ENCODE peak calls at places on chromosomes 6 and 20, in eight cellular contexts. One of them, this sample, is unnamed.

GRCh38 chr6:13327691-13328075 is 654 bp downstream of the TBC1D7 start:
- DNase-seq in AG10803: no peak
- DNase-seq in left ventricle myocardium inferior: no peak
- DNase-seq in GM12878: no peak
- DNase-seq in neural crest cell: no peak
- DNase-seq in CD8-positive, alpha-beta T cell: no peak
- DNase-seq in breast epithelium: no peak
- DNase-seq in endodermal cell: no peak
- DNase-seq in this sample: no peak

GRCh38 chr20:31494131-31494530 is 19.0 kb downstream of the REM1 start:
- DNase-seq in AG10803: peak
- DNase-seq in left ventricle myocardium inferior: no peak
- DNase-seq in GM12878: no peak
- DNase-seq in neural crest cell: peak
- DNase-seq in CD8-positive, alpha-beta T cell: no peak
- DNase-seq in breast epithelium: no peak
- DNase-seq in endodermal cell: peak
- DNase-seq in this sample: peak

GRCh38 chr20:17969884-17970409 is 1.1 kb downstream of the MGME1 start:
- DNase-seq in AG10803: peak
- DNase-seq in left ventricle myocardium inferior: no peak
- DNase-seq in GM12878: no peak
- DNase-seq in neural crest cell: no peak
- DNase-seq in CD8-positive, alpha-beta T cell: peak
- DNase-seq in breast epithelium: no peak
- DNase-seq in endodermal cell: peak
- DNase-seq in this sample: no peak

GRCh38 chr20:8790442-8791074 is 278.3 kb upstream of the PLCB4 start:
- DNase-seq in AG10803: peak
- DNase-seq in left ventricle myocardium inferior: no peak
- DNase-seq in GM12878: no peak
- DNase-seq in neural crest cell: peak
- DNase-seq in CD8-positive, alpha-beta T cell: no peak
- DNase-seq in breast epithelium: no peak
- DNase-seq in endodermal cell: peak
- DNase-seq in this sample: peak

GRCh38 chr6:80335061-80335660 is 228.7 kb downstream of the BCKDHB start:
- DNase-seq in AG10803: no peak
- DNase-seq in left ventricle myocardium inferior: no peak
- DNase-seq in GM12878: no peak
- DNase-seq in neural crest cell: no peak
- DNase-seq in CD8-positive, alpha-beta T cell: no peak
- DNase-seq in breast epithelium: no peak
- DNase-seq in endodermal cell: no peak
- DNase-seq in this sample: no peak

GRCh38 chr6:135323202-135323668 is 142.1 kb downstream of the MYB start:
- DNase-seq in AG10803: no peak
- DNase-seq in left ventricle myocardium inferior: no peak
- DNase-seq in GM12878: peak
- DNase-seq in neural crest cell: no peak
- DNase-seq in CD8-positive, alpha-beta T cell: no peak
- DNase-seq in breast epithelium: no peak
- DNase-seq in endodermal cell: peak
- DNase-seq in this sample: no peak

GRCh38 chr6:16978686-16979085 is 123.2 kb upstream of the STMND1 start:
- DNase-seq in AG10803: no peak
- DNase-seq in left ventricle myocardium inferior: no peak
- DNase-seq in GM12878: no peak
- DNase-seq in neural crest cell: no peak
- DNase-seq in CD8-positive, alpha-beta T cell: no peak
- DNase-seq in breast epithelium: no peak
- DNase-seq in endodermal cell: no peak
- DNase-seq in this sample: no peak

GRCh38 chr6:105806486-105806920 is 279.6 kb upstream of the PRDM1 start:
- DNase-seq in AG10803: no peak
- DNase-seq in left ventricle myocardium inferior: no peak
- DNase-seq in GM12878: no peak
- DNase-seq in neural crest cell: no peak
- DNase-seq in CD8-positive, alpha-beta T cell: no peak
- DNase-seq in breast epithelium: no peak
- DNase-seq in endodermal cell: no peak
- DNase-seq in this sample: no peak

GRCh38 chr6:12366732-12367131 is 76.6 kb downstream of the EDN1 start:
- DNase-seq in AG10803: no peak
- DNase-seq in left ventricle myocardium inferior: no peak
- DNase-seq in GM12878: no peak
- DNase-seq in neural crest cell: no peak
- DNase-seq in CD8-positive, alpha-beta T cell: no peak
- DNase-seq in breast epithelium: no peak
- DNase-seq in endodermal cell: no peak
- DNase-seq in this sample: no peak

GRCh38 chr6:163324326-163324927 is 90.1 kb upstream of the QKI start:
- DNase-seq in AG10803: peak
- DNase-seq in left ventricle myocardium inferior: no peak
- DNase-seq in GM12878: no peak
- DNase-seq in neural crest cell: no peak
- DNase-seq in CD8-positive, alpha-beta T cell: no peak
- DNase-seq in breast epithelium: no peak
- DNase-seq in endodermal cell: no peak
- DNase-seq in this sample: no peak

GRCh38 chr20:25867776-25868649 is 171.4 kb upstream of the ZNF337 start:
- DNase-seq in AG10803: peak
- DNase-seq in left ventricle myocardium inferior: peak
- DNase-seq in GM12878: no peak
- DNase-seq in neural crest cell: peak
- DNase-seq in CD8-positive, alpha-beta T cell: peak
- DNase-seq in breast epithelium: no peak
- DNase-seq in endodermal cell: peak
- DNase-seq in this sample: peak

GRCh38 chr6:29967379-29968010 is 25.2 kb downstream of the HLA-A start:
- DNase-seq in AG10803: no peak
- DNase-seq in left ventricle myocardium inferior: no peak
- DNase-seq in GM12878: peak
- DNase-seq in neural crest cell: no peak
- DNase-seq in CD8-positive, alpha-beta T cell: no peak
- DNase-seq in breast epithelium: no peak
- DNase-seq in endodermal cell: no peak
- DNase-seq in this sample: no peak

GRCh38 chr6:17289491-17290106 is 8.4 kb downstream of the RBM24 start:
- DNase-seq in AG10803: peak
- DNase-seq in left ventricle myocardium inferior: peak
- DNase-seq in GM12878: no peak
- DNase-seq in neural crest cell: no peak
- DNase-seq in CD8-positive, alpha-beta T cell: no peak
- DNase-seq in breast epithelium: no peak
- DNase-seq in endodermal cell: no peak
- DNase-seq in this sample: no peak

DNA sequence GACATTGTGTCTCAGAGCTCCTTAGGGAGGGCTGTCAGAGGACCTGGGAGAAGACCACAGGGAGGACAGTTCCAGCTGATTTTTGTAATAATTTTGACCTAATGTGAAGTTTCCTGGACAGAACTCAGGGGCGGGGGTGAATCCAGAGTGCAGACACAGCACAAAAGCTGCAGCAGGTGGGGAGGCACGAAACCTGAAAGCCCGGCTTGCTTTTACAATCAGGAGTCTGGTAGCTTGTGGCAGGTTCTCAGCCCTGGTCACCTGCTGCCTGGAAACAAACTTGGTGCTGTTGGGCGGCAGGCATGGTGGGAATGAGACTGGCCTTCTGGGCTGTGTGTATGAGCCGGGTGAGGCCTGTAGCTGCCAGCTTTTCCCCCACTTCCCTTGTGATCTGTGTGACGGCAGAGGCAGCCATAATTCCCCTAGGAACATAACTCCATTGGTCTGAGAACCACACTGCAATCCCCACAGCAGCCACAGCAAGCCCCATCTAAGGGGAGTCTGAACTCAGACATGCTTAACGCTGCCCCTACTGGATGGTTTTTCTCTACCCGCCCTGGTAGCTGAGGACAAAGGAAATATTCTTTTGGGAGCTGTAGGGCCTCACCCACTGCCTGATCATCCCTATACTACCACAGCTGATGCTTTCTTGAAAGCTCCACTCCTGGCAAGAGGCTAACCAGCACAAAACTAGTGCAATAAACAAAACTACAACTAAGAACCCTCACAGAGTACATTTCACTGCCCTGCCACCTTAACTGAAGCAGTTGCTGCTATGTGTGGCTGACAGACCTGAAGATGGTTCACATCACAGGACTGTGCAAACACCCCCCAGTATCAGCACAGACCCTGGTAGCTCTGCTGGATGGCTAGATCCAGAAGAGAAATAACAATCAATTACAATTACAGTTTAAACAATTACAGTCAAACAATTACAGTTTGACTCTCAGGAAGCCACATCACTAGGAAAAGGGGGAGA is 1055.1 kb upstream of the GJE1 start:
- DNase-seq in AG10803: no peak
- DNase-seq in left ventricle myocardium inferior: no peak
- DNase-seq in GM12878: no peak
- DNase-seq in neural crest cell: peak
- DNase-seq in CD8-positive, alpha-beta T cell: no peak
- DNase-seq in breast epithelium: no peak
- DNase-seq in endodermal cell: peak
- DNase-seq in this sample: no peak
- TF ChIP-seq CTCF in AG10803: no peak
- TF ChIP-seq CTCF in left ventricle myocardium inferior: peak
- TF ChIP-seq CTCF in GM12878: peak
- TF ChIP-seq CTCF in neural crest cell: peak
- TF ChIP-seq CTCF in CD8-positive, alpha-beta T cell: no peak
- TF ChIP-seq CTCF in breast epithelium: no peak
- TF ChIP-seq CTCF in endodermal cell: peak
- TF ChIP-seq CTCF in this sample: no peak

GRCh38 chr6:122285292-122285913 is 114.0 kb upstream of the HSF2 start:
- DNase-seq in AG10803: no peak
- DNase-seq in left ventricle myocardium inferior: no peak
- DNase-seq in GM12878: no peak
- DNase-seq in neural crest cell: no peak
- DNase-seq in CD8-positive, alpha-beta T cell: no peak
- DNase-seq in breast epithelium: no peak
- DNase-seq in endodermal cell: no peak
- DNase-seq in this sample: no peak

GRCh38 chr6:122286512-122286911 is 112.9 kb upstream of the HSF2 start:
- DNase-seq in AG10803: peak
- DNase-seq in left ventricle myocardium inferior: no peak
- DNase-seq in GM12878: no peak
- DNase-seq in neural crest cell: no peak
- DNase-seq in CD8-positive, alpha-beta T cell: no peak
- DNase-seq in breast epithelium: no peak
- DNase-seq in endodermal cell: no peak
- DNase-seq in this sample: no peak

GRCh38 chr6:122284848-122285247 is 114.6 kb upstream of the HSF2 start:
- DNase-seq in AG10803: no peak
- DNase-seq in left ventricle myocardium inferior: no peak
- DNase-seq in GM12878: no peak
- DNase-seq in neural crest cell: no peak
- DNase-seq in CD8-positive, alpha-beta T cell: no peak
- DNase-seq in breast epithelium: no peak
- DNase-seq in endodermal cell: no peak
- DNase-seq in this sample: no peak

GRCh38 chr6:122289721-122290501 is 109.5 kb upstream of the HSF2 start:
- DNase-seq in AG10803: peak
- DNase-seq in left ventricle myocardium inferior: no peak
- DNase-seq in GM12878: no peak
- DNase-seq in neural crest cell: no peak
- DNase-seq in CD8-positive, alpha-beta T cell: no peak
- DNase-seq in breast epithelium: no peak
- DNase-seq in endodermal cell: peak
- DNase-seq in this sample: no peak
- TF ChIP-seq CTCF in AG10803: peak
- TF ChIP-seq CTCF in left ventricle myocardium inferior: peak
- TF ChIP-seq CTCF in GM12878: no peak
- TF ChIP-seq CTCF in neural crest cell: peak
- TF ChIP-seq CTCF in CD8-positive, alpha-beta T cell: no peak
- TF ChIP-seq CTCF in breast epithelium: no peak
- TF ChIP-seq CTCF in endodermal cell: peak
- TF ChIP-seq CTCF in this sample: peak

DNA sequence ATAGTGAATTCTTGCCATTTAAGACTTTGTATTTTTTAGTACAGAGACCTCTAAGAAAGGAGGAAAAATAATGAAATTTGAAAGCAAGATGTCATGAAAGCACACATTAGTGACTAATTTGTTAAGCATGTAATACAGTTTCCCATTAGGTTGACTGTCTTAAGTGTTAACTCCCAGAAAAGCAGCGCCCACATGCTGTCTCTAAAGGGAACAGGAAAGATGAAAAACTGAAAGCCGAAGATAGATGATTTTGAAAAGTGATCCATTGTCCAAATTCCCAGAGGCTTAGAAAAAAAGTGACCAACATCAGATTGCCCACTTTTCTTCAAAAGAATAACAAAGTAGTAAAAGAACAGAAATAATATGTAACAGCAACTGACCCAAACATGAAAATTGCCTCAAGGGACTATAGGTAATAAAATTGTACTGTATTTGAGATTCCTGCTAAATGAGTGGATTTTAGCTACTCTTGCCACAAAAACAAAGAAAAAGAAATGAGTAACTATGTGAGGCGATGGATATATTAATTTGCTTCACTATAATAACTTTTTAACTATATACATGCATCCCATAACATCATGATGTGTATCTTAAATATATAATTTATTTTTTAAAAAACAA is 83.2 kb upstream of the OGFRL1 start:
- DNase-seq in AG10803: peak
- DNase-seq in left ventricle myocardium inferior: no peak
- DNase-seq in GM12878: no peak
- DNase-seq in neural crest cell: no peak
- DNase-seq in CD8-positive, alpha-beta T cell: no peak
- DNase-seq in breast epithelium: no peak
- DNase-seq in endodermal cell: no peak
- DNase-seq in this sample: no peak
- TF ChIP-seq CTCF in AG10803: peak
- TF ChIP-seq CTCF in left ventricle myocardium inferior: no peak
- TF ChIP-seq CTCF in GM12878: no peak
- TF ChIP-seq CTCF in neural crest cell: no peak
- TF ChIP-seq CTCF in CD8-positive, alpha-beta T cell: no peak
- TF ChIP-seq CTCF in breast epithelium: no peak
- TF ChIP-seq CTCF in endodermal cell: no peak
- TF ChIP-seq CTCF in this sample: no peak

GRCh38 chr6:111208928-111209327 is 121.6 kb downstream of the SLC16A10 start:
- DNase-seq in AG10803: no peak
- DNase-seq in left ventricle myocardium inferior: no peak
- DNase-seq in GM12878: no peak
- DNase-seq in neural crest cell: no peak
- DNase-seq in CD8-positive, alpha-beta T cell: no peak
- DNase-seq in breast epithelium: no peak
- DNase-seq in endodermal cell: no peak
- DNase-seq in this sample: no peak

GRCh38 chr6:111210074-111210729 is 122.9 kb downstream of the SLC16A10 start:
- DNase-seq in AG10803: peak
- DNase-seq in left ventricle myocardium inferior: no peak
- DNase-seq in GM12878: peak
- DNase-seq in neural crest cell: peak
- DNase-seq in CD8-positive, alpha-beta T cell: no peak
- DNase-seq in breast epithelium: no peak
- DNase-seq in endodermal cell: peak
- DNase-seq in this sample: peak

GRCh38 chr6:111215134-111215533 is 127.8 kb downstream of the SLC16A10 start:
- DNase-seq in AG10803: no peak
- DNase-seq in left ventricle myocardium inferior: no peak
- DNase-seq in GM12878: no peak
- DNase-seq in neural crest cell: no peak
- DNase-seq in CD8-positive, alpha-beta T cell: no peak
- DNase-seq in breast epithelium: no peak
- DNase-seq in endodermal cell: no peak
- DNase-seq in this sample: no peak

GRCh38 chr6:111211411-111212030 is 124.2 kb downstream of the SLC16A10 start:
- DNase-seq in AG10803: no peak
- DNase-seq in left ventricle myocardium inferior: no peak
- DNase-seq in GM12878: no peak
- DNase-seq in neural crest cell: no peak
- DNase-seq in CD8-positive, alpha-beta T cell: no peak
- DNase-seq in breast epithelium: no peak
- DNase-seq in endodermal cell: peak
- DNase-seq in this sample: no peak

GRCh38 chr6:111212625-111213024 is 125.3 kb downstream of the SLC16A10 start:
- DNase-seq in AG10803: no peak
- DNase-seq in left ventricle myocardium inferior: no peak
- DNase-seq in GM12878: no peak
- DNase-seq in neural crest cell: no peak
- DNase-seq in CD8-positive, alpha-beta T cell: no peak
- DNase-seq in breast epithelium: no peak
- DNase-seq in endodermal cell: no peak
- DNase-seq in this sample: no peak
- TF ChIP-seq CTCF in AG10803: no peak
- TF ChIP-seq CTCF in left ventricle myocardium inferior: no peak
- TF ChIP-seq CTCF in GM12878: no peak
- TF ChIP-seq CTCF in neural crest cell: no peak
- TF ChIP-seq CTCF in CD8-positive, alpha-beta T cell: no peak
- TF ChIP-seq CTCF in breast epithelium: no peak
- TF ChIP-seq CTCF in endodermal cell: no peak
- TF ChIP-seq CTCF in this sample: no peak

This sample was measured in BE2C.